ENCODE peak calls at places on chromosome 22, in four cellular contexts. N is H9; B is naive thymus-derived CD4-positive, alpha-beta T cell; W is neuronal stem cell. D is an unnamed sample. For H3K9me3, the result is how much of the 10 kb centered on the place peaks cover.

GRCh38 chr22:20989323-20990138 is 7.4 kb downstream of the LZTR1 start:
- DNase-seq in W (no peak), B (no peak), N (no peak), D (no peak)

GRCh38 chr22:40654522-40655167 is 18.1 kb upstream of the MRTFA start:
- DNase-seq in W (no peak), B (no peak), N (peak), D (no peak)

GRCh38 chr22:30224161-30224857 is 22.2 kb downstream of the LIF start:
- DNase-seq in B (no peak), N (no peak), W (no peak), D (no peak)

GRCh38 chr22:44813416-44813815 is 61.0 kb downstream of the ARHGAP8 start:
- DNase-seq in N (no peak), B (no peak), W (no peak), D (no peak)

GRCh38 chr22:29245626-29246385 is 22.0 kb downstream of the RHBDD3 start:
- DNase-seq in N (peak), W (peak), B (peak), D (peak)

GRCh38 chr22:22698263-22698750 is 53.9 kb downstream of the GGTLC2 start:
- DNase-seq in B (no peak), N (no peak), W (no peak), D (no peak)

GRCh38 chr22:36583546-36583945 is 54.6 kb upstream of the EIF3D start:
- DNase-seq in W (no peak), B (no peak), N (no peak), D (no peak)

GRCh38 chr22:20011123-20011992 is 5.3 kb downstream of the ARVCF start:
- DNase-seq in N (no peak), W (no peak), B (no peak), D (no peak)

GRCh38 chr22:23763579-23764331 is 965 bp downstream of the C22orf15 start:
- DNase-seq in B (peak), N (peak), W (no peak), D (no peak)

GRCh38 chr22:22941831-22942510 is 54.4 kb downstream of the IGLL5 start:
- DNase-seq in W (no peak), N (peak), B (no peak), D (no peak)

GRCh38 chr22:50568626-50569025 is 5.9 kb upstream of the SYCE3 start:
- DNase-seq in B (no peak), N (no peak), W (no peak), D (no peak)

GRCh38 chr22:21736948-21737347 is 1.4 kb upstream of the YPEL1 start:
- DNase-seq in B (no peak), W (no peak), N (no peak), D (no peak)

GRCh38 chr22:35606916-35607315 is 10.2 kb downstream of the MB start:
- DNase-seq in W (no peak), N (no peak), B (no peak), D (no peak)

GRCh38 chr22:18998998-18999397 is 62.9 kb upstream of the PRODH start:
- DNase-seq in W (peak), N (peak), B (no peak), D (no peak)

GRCh38 chr22:34761111-34761510 is 304.8 kb upstream of the ISX start:
- DNase-seq in N (no peak), W (no peak), B (no peak), D (no peak)

GRCh38 chr22:45867118-45867905 is 109.7 kb downstream of the WNT7B start:
- DNase-seq in N (peak), W (no peak), B (no peak), D (no peak)

GRCh38 chr22:46108564-46109473 is 41.5 kb upstream of the PPARA start:
- DNase-seq in B (no peak), N (peak), W (no peak), D (no peak)

GRCh38 chr22:23305922-23306374 is 125.6 kb downstream of the BCR start:
- DNase-seq in W (no peak), B (no peak), N (no peak), D (no peak)

GRCh38 chr22:39431821-39432251 is 25.0 kb upstream of the MGAT3 start:
- DNase-seq in N (no peak), B (no peak), W (no peak), D (no peak)

GRCh38 chr22:31137721-31138120 is 2.6 kb downstream of the PLA2G3 start:
- DNase-seq in B (no peak), W (no peak), N (no peak), D (no peak)

GRCh38 chr22:24996420-24996952 is 44.0 kb downstream of the KIAA1671 start:
- DNase-seq in B (no peak), W (peak), N (peak), D (no peak)

GRCh38 chr22:31898406-31898805 is 45.9 kb upstream of the YWHAH start:
- DNase-seq in N (no peak), B (no peak), W (no peak), D (no peak)

GRCh38 chr22:44669725-44670027 is 32.3 kb upstream of the PRR5 start:
- DNase-seq in W (no peak), N (peak), B (no peak), D (no peak)

GRCh38 chr22:32897400-32897799 is 95.9 kb downstream of the TIMP3 start:
- DNase-seq in W (no peak), N (no peak), B (no peak), D (no peak)

GRCh38 chr22:42996646-42997365 is 18.1 kb downstream of the PACSIN2 start:
- DNase-seq in W (no peak), N (no peak), B (no peak), D (no peak)

GRCh38 chr22:33350391-33350955 is 292.3 kb upstream of the SYN3 start:
- DNase-seq in B (no peak), W (no peak), N (no peak), D (no peak)

GRCh38 chr22:21603973-21604372 is 25.8 kb downstream of the YDJC start:
- DNase-seq in W (no peak), B (no peak), N (no peak), D (no peak)

GRCh38 chr22:19321757-19322156 is 30.2 kb upstream of the CLTCL1 start:
- DNase-seq in B (no peak), N (no peak), W (no peak), D (no peak)

GRCh38 chr22:24423519-24424000 is 3.8 kb upstream of the ADORA2A start:
- DNase-seq in W (peak), B (peak), N (peak), D (peak)

GRCh38 chr22:39706406-39707150 is 136.0 kb downstream of the CACNA1I start:
- DNase-seq in N (no peak), B (no peak), W (no peak), D (no peak)

GRCh38 chr22:29780781-29781676 is 13.9 kb downstream of the UQCR10 start:
- DNase-seq in W (no peak), N (no peak), B (no peak), D (no peak)

GRCh38 chr22:35072939-35073338 is 7.0 kb downstream of the ISX start:
- DNase-seq in W (no peak), N (no peak), B (no peak), D (no peak)

GRCh38 chr22:31544481-31545480 is 48.4 kb downstream of the SFI1 start:
- DNase-seq in W (no peak), N (no peak), B (no peak), D (no peak)

GRCh38 chr22:24585461-24585860 is 7.4 kb downstream of the LRRC75B start:
- DNase-seq in B (no peak), N (no peak), W (no peak), D (no peak)

GRCh38 chr22:44151661-44152060 is 29.1 kb upstream of the PARVG start:
- DNase-seq in W (no peak), N (no peak), B (no peak), D (no peak)

DNA sequence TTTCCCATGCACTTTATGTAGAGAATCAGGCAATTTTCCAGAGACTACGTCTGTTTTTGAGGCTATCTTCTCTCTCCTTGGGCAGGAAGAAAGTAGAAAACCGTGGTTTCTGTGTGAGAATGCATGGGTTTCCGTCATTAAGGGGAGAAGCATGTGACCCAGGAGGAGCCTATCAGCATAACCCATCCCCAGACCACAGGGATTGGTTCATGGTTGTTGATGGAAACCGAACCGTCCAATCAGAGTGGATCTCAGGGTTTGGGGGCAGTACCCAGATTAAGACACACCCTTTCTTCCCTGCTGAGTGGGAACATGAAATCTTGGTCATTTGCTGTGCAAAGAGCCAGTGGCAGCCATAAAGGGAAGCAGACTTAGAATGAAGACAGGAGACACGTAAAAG is 517.8 kb downstream of the MN1 start:
- DNase-seq in B (no peak), W (no peak), N (no peak), D (no peak)
- H3K9me3 ChIP-seq in B (under half), W (under half), N (under half), D (under half)

DNA sequence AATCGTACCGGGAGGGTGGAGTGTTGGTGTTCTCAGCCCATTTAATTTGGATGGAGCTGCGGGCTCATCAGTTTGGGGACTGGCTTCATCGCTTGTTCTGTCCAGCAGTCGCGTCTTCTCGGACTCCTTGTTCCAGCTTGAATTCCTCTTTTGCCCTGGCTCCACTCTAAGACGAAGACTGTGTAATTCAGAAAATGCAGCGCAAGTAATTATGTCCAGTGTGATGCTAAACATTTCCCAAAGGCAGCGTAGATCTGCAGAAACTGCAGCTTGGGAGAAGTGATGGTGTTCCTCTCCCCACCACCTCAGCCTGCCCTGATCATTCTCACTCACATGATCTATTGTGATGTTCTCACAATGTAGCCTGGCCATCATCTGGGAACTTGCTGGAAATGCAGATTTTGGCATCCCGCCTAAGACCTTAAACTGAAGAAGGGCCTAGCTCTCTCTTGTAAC is 666 bp downstream of the SLC25A18 start:
- DNase-seq in N (no peak), W (no peak), B (no peak), D (no peak)
- H3K9me3 ChIP-seq in N (under half), W (under half), B (under half), D (under half)

GRCh38 chr22:10961043-10961860 is 4566.7 kb upstream of the OR11H1 start:
- DNase-seq in B (no peak), W (no peak), N (no peak), D (no peak)
- H3K9me3 ChIP-seq in B (under half), W (under half), N (half or more), D (under half)

GRCh38 chr22:37765498-37765897 is 42.2 kb upstream of the GCAT start:
- DNase-seq in B (no peak), N (no peak), W (no peak), D (no peak)

GRCh38 chr22:37763652-37764051 is 44.1 kb upstream of the GCAT start:
- DNase-seq in B (no peak), W (no peak), N (no peak), D (no peak)

GRCh38 chr22:37764622-37765021 is 43.1 kb upstream of the GCAT start:
- DNase-seq in N (no peak), W (no peak), B (no peak), D (no peak)

GRCh38 chr22:37768273-37768672 is 39.5 kb upstream of the GCAT start:
- DNase-seq in B (no peak), N (no peak), W (no peak), D (no peak)

DNA sequence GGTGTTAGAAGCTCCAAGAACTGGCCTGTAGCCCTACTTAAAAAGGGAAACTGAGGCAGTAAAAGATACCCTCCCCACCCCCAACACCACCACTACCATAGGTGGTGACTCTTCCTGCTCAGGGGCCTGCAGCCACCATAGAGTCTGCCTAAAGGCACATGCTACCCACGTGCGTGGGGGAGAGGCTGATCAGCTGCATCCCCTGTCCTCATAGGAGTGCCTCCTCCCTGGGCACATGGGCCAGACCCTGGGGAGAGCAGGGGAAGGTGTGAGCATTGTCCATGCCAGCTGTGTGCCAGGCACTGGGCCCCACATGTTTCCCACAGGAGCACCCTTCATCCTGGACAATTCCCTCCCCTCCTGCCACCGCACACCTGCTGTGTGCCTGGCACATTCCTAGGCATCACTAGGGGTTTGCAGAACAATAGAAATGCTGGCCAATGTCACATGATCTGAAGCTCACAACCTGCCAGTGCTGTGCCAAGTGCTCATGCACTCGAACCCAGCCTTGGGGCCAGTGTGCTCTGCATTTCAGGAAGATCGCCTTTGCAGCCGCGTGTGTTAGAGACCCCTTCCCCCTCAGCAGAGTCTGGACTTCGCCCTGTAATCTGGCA is 41.7 kb upstream of the GCAT start:
- DNase-seq in N (no peak), B (no peak), W (no peak), D (no peak)
- H3K9me3 ChIP-seq in N (under half), B (under half), W (under half), D (under half)

DNA sequence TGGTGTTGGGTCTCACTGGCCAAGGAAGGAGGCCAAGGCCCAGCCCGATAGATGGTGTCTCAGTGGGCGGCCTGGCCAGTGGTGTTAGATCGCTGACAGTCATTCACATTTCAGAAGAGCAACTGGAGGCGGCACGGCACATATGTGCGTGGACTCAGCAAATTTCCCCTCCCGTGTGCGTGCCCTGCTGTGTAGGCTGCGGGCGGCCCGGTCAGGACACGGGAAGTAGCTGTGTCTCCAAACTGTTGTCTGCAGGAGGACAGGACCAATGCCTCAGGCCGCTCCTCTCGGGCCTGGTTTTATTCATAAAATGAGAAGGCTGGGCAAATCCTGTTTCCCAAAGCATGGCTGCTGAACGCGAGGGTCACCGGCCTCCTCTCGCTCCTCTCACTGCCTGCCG is 711.7 kb downstream of the BRD1 start:
- DNase-seq in W (no peak), B (no peak), N (peak), D (no peak)
- H3K9me3 ChIP-seq in W (under half), B (under half), N (under half), D (under half)

GRCh38 chr22:47371263-47372090 is 609.0 kb downstream of the TBC1D22A start:
- DNase-seq in B (no peak), W (no peak), N (peak), D (no peak)
- H3K9me3 ChIP-seq in B (under half), W (half or more), N (half or more), D (under half)

D was measured in T-helper 17 cell.